ENCODE peak calls at places on chromosomes 16 and 17, in six cellular contexts. A is A549, Z is hypothalamus, R is stomach, D is AG04450, Q is cardiac muscle cell. L is an unnamed sample.

GRCh38 chr16:19912445-19913305 is 28.0 kb upstream of the GPRC5B start:
- DNase-seq in R (no peak), Q (no peak), A (no peak), Z (no peak), D (no peak), L (no peak)

GRCh38 chr16:61820398-61820797 is 215.8 kb downstream of the CDH8 start:
- DNase-seq in Z (no peak), Q (no peak), D (no peak), R (no peak), A (no peak), L (no peak)

GRCh38 chr17:41415833-41416335 is 8.5 kb downstream of the KRT37 start:
- DNase-seq in Z (no peak), Q (no peak), R (no peak), A (no peak), D (no peak), L (no peak)

GRCh38 chr17:40031706-40032105 is 16.5 kb downstream of the CSF3 start:
- DNase-seq in R (no peak), A (no peak), Z (no peak), D (no peak), Q (no peak), L (no peak)

GRCh38 chr16:69443809-69444611 is 19.6 kb downstream of the CYB5B start:
- DNase-seq in D (no peak), Q (no peak), R (no peak), A (no peak), Z (no peak), L (no peak)

GRCh38 chr16:22979038-22979437 is 165.1 kb downstream of the HS3ST2 start:
- DNase-seq in R (no peak), A (no peak), Q (no peak), D (no peak), Z (no peak), L (no peak)

GRCh38 chr17:77424585-77425344 is 284.0 kb downstream of the SEC14L1 start:
- DNase-seq in Z (no peak), D (peak; percentile 90), Q (peak; percentile 80), A (no peak), R (peak; percentile 72), L (peak; percentile 70)

GRCh38 chr16:84585886-84586285 is 32.0 kb downstream of the COTL1 start:
- DNase-seq in Z (no peak), Q (peak; percentile 50), D (no peak), R (no peak), A (peak; percentile 40), L (peak; percentile 64)